ENCODE peak calls at places on chromosome 2, in eight cellular contexts. K is T-helper 1 cell; X is GM18507; F is dermis blood vessel endothelial cell; B is NCI-H510A; A is activated effector memory CD4-positive, alpha-beta T cell treated with anti-CD3 and anti-CD28 coated beads, Interleukin-2, amount 50 U/mL, for 16 hours; I is HFFc6; J is HTR-8/SVneo. G is an unnamed sample.

GRCh38 chr2:29213871-29214341 is 98.7 kb downstream of the CLIP4 start:
- DNase-seq in J (no peak), X (no peak), A (no peak), K (no peak), I (peak), B (no peak), F (peak), G (peak)

GRCh38 chr2:239026711-239027430 is 179.0 kb downstream of the TWIST2 start:
- DNase-seq in F (no peak), B (no peak), K (no peak), J (no peak), A (peak), I (no peak), X (no peak), G (no peak)

GRCh38 chr2:46299365-46300263 is 2.4 kb downstream of the EPAS1 start:
- DNase-seq in K (no peak), B (no peak), X (no peak), F (peak), A (no peak), J (no peak), I (peak), G (peak)

GRCh38 chr2:120476141-120476540 is 130.2 kb downstream of the INHBB start:
- DNase-seq in X (no peak), K (no peak), F (no peak), I (no peak), A (peak), B (no peak), J (no peak), G (no peak)

GRCh38 chr2:191178806-191179514 is 28.2 kb upstream of the STAT4 start:
- DNase-seq in X (no peak), B (no peak), F (no peak), J (no peak), I (peak), K (no peak), A (no peak), G (peak)

GRCh38 chr2:42102606-42103450 is 55.0 kb downstream of the PKDCC start:
- DNase-seq in F (peak), J (no peak), B (no peak), A (peak), X (no peak), I (no peak), K (peak), G (peak)

GRCh38 chr2:166337932-166338331 is 37.8 kb downstream of the SCN9A start:
- DNase-seq in I (no peak), A (no peak), X (no peak), F (no peak), J (no peak), B (no peak), K (no peak), G (no peak)

GRCh38 chr2:25314514-25315315 is 27.0 kb downstream of the DNMT3A start:
- DNase-seq in F (peak), J (no peak), B (peak), K (peak), A (peak), X (peak), I (no peak), G (no peak)

GRCh38 chr2:47783491-47784330 is 766 bp downstream of the MSH6 start:
- DNase-seq in I (peak), B (peak), F (peak), K (peak), X (peak), J (peak), A (peak), G (peak)

GRCh38 chr2:134745023-134745422 is 26.2 kb upstream of the TMEM163 start:
- DNase-seq in J (no peak), F (no peak), K (no peak), A (no peak), I (no peak), X (no peak), B (no peak), G (no peak)

GRCh38 chr2:85655961-85656403 is 12.0 kb downstream of the SFTPB start:
- DNase-seq in B (no peak), K (no peak), I (peak), A (no peak), F (no peak), J (no peak), X (no peak), G (peak)

GRCh38 chr2:44651974-44652373 is 289.5 kb upstream of the SIX3 start:
- DNase-seq in X (no peak), J (no peak), F (no peak), K (no peak), B (no peak), A (no peak), I (no peak), G (no peak)

GRCh38 chr2:81894451-81894990 is 1590.0 kb upstream of the LRRTM1 start:
- DNase-seq in A (no peak), J (peak), F (no peak), B (no peak), X (no peak), K (no peak), I (no peak), G (no peak)

G was measured in EL.